ENCODE peak calls at places on chromosomes 3 and 15, in six cellular contexts. E is ovary; I is activated T-cell treated with anti-CD3 and anti-CD28 coated beads, Interleukin-2, amount 50 U/mL, for 72 hours; L is ACHN; F is NB4; J is CD4-positive, alpha-beta T cell. K is an unnamed sample.

GRCh38 chr3:58502832-58503231 is 10.9 kb downstream of the KCTD6 start:
- DNase-seq in I (no peak), L (no peak), J (no peak), E (no peak), F (no peak), K (no peak)

GRCh38 chr15:78906310-78906608 is 33.6 kb downstream of the MORF4L1 start:
- DNase-seq in I (no peak), F (no peak), L (peak), J (no peak), E (no peak), K (no peak)

GRCh38 chr3:126287536-126288181 is 69.5 kb downstream of the KLF15 start:
- DNase-seq in F (no peak), I (no peak), E (peak), J (no peak), L (peak), K (no peak)

GRCh38 chr15:84590406-84590805 is 10.4 kb upstream of the ZSCAN2 start:
- DNase-seq in J (no peak), F (no peak), I (no peak), E (no peak), L (no peak), K (no peak)

GRCh38 chr3:184005981-184006507 is 11.6 kb downstream of the ABCC5 start:
- DNase-seq in L (peak), E (peak), I (peak), F (peak), J (peak), K (peak)

GRCh38 chr15:66290518-66290917 is 2.9 kb upstream of the DIS3L start:
- DNase-seq in E (no peak), L (no peak), J (no peak), I (peak), F (no peak), K (no peak)

GRCh38 chr3:21170964-21171363 is 580.0 kb downstream of the ZNF385D start:
- DNase-seq in I (no peak), J (no peak), F (peak), E (no peak), L (peak), K (no peak)

GRCh38 chr15:74895830-74896229 is 6.0 kb downstream of the MPI start:
- DNase-seq in J (no peak), L (no peak), F (no peak), I (no peak), E (no peak), K (no peak)

GRCh38 chr3:13016083-13016725 is 57.0 kb downstream of the IQSEC1 start:
- DNase-seq in J (peak), E (no peak), I (peak), L (no peak), F (peak), K (no peak)

GRCh38 chr3:192935441-192935840 is 17.8 kb upstream of the MB21D2 start:
- DNase-seq in E (no peak), F (no peak), L (no peak), J (no peak), I (no peak), K (no peak)